ENCODE peak calls at places on chromosomes 1 and 21, in five cellular contexts. E is A549; M is NCI-H460; X is stimulated activated CD8-positive, alpha-beta memory T cell treated with anti-CD3 and anti-CD28 coated beads, Interleukin-4, amount 100 ng/mL, for 1 hour; W is Panc1. P is an unnamed sample.

GRCh38 chr1:155075535-155075934 is 3.1 kb upstream of the EFNA3 start:
- DNase-seq in E (no peak), M (no peak), X (no peak), W (no peak), P (no peak)

GRCh38 chr1:231636157-231636556 is 9.6 kb downstream of the DISC1 start:
- DNase-seq in E (peak; percentile 31), M (no peak), X (no peak), W (no peak), P (no peak)

GRCh38 chr1:93111065-93111464 is 32.0 kb downstream of the MTF2 start:
- DNase-seq in E (no peak), M (no peak), X (no peak), W (no peak), P (no peak)

GRCh38 chr1:221527886-221528634 is 213.8 kb downstream of the DUSP10 start:
- DNase-seq in E (no peak), M (no peak), X (no peak), W (no peak), P (no peak)

GRCh38 chr1:175394739-175395138 is 202.2 kb upstream of the KIAA0040 start:
- DNase-seq in E (no peak), M (no peak), X (no peak), W (no peak), P (no peak)

GRCh38 chr1:3879099-3879498 is 21.0 kb downstream of the C1orf174 start:
- DNase-seq in E (no peak), M (no peak), X (no peak), W (no peak), P (no peak)

GRCh38 chr1:12143631-12144155 is 23.1 kb upstream of the TNFRSF1B start:
- DNase-seq in E (peak; percentile 14), M (peak; percentile 22), X (no peak), W (no peak), P (no peak)

GRCh38 chr1:154735801-154736163 is 127.8 kb upstream of the ADAR start:
- DNase-seq in E (no peak), M (no peak), X (no peak), W (no peak), P (no peak)

GRCh38 chr1:11566042-11566825 is 87.3 kb downstream of the DISP3 start:
- DNase-seq in E (no peak), M (no peak), X (no peak), W (no peak), P (no peak)

GRCh38 chr1:41847011-41847410 is 71.7 kb downstream of the HIVEP3 start:
- DNase-seq in E (no peak), M (no peak), X (no peak), W (no peak), P (no peak)

GRCh38 chr21:38171723-38172344 is 85.0 kb upstream of the KCNJ15 start:
- DNase-seq in E (peak; percentile 41), M (no peak), X (no peak), W (no peak), P (no peak)

GRCh38 chr21:44695641-44696040 is 1.3 kb upstream of the KRTAP10-12 start:
- DNase-seq in E (no peak), M (no peak), X (no peak), W (no peak), P (no peak)

GRCh38 chr1:53505891-53506290 is 46.7 kb downstream of the DMRTB1 start:
- DNase-seq in E (no peak), M (no peak), X (no peak), W (no peak), P (no peak)

P was measured in HAP-1.